ENCODE peak calls at places on chromosomes 6 and 20, in nine cellular contexts. V is prostate gland, I is psoas muscle, K is fibroblast of lung, G is uterus, U is spleen, R is stomach, O is tibial artery, N is H1. L is an unnamed sample.

GRCh38 chr6:13708679-13709261 is 2.9 kb downstream of the RANBP9 start:
- DNase-seq in V (no peak), I (no peak), K (peak), G (no peak), U (no peak), R (no peak), O (no peak), N (no peak), L (peak)

GRCh38 chr6:159193923-159194322 is 24.7 kb downstream of the FNDC1 start:
- DNase-seq in V (no peak), I (no peak), K (no peak), G (no peak), U (no peak), R (no peak), O (no peak), N (no peak), L (no peak)

GRCh38 chr20:11267131-11267761 is 593.4 kb upstream of the JAG1 start:
- DNase-seq in V (no peak), I (peak), K (peak), G (peak), U (no peak), R (no peak), O (peak), N (no peak), L (no peak)

GRCh38 chr20:1533059-1533458 is 24.4 kb downstream of the SIRPD start:
- DNase-seq in V (no peak), I (no peak), K (no peak), G (no peak), U (no peak), R (no peak), O (no peak), N (no peak), L (no peak)

GRCh38 chr6:41937881-41938574 is 3.6 kb downstream of the CCND3 start:
- DNase-seq in V (no peak), I (no peak), K (peak), G (peak), U (no peak), R (no peak), O (no peak), N (no peak), L (peak)

GRCh38 chr20:43667341-43668132 is 623 bp downstream of the MYBL2 start:
- DNase-seq in V (no peak), I (no peak), K (no peak), G (no peak), U (peak), R (no peak), O (no peak), N (peak), L (peak)

GRCh38 chr20:9996944-9997343 is 37.8 kb upstream of the ANKEF1 start:
- DNase-seq in V (no peak), I (no peak), K (peak), G (no peak), U (no peak), R (no peak), O (no peak), N (no peak), L (no peak)

GRCh38 chr6:169787797-169788196 is 36.4 kb downstream of the ERMARD start:
- DNase-seq in V (no peak), I (no peak), K (no peak), G (no peak), U (no peak), R (no peak), O (no peak), N (peak), L (no peak)

GRCh38 chr6:2748183-2748582 is 2.5 kb downstream of the MYLK4 start:
- DNase-seq in V (no peak), I (no peak), K (no peak), G (no peak), U (no peak), R (no peak), O (no peak), N (no peak), L (no peak)

GRCh38 chr20:26135325-26136110 is 438.9 kb upstream of the ZNF337 start:
- DNase-seq in V (no peak), I (no peak), K (no peak), G (no peak), U (no peak), R (no peak), O (no peak), N (no peak), L (no peak)

GRCh38 chr6:160734627-160735026 is 32.6 kb downstream of the PLG start:
- DNase-seq in V (no peak), I (no peak), K (no peak), G (no peak), U (no peak), R (no peak), O (no peak), N (no peak), L (no peak)

GRCh38 chr6:53066059-53066406 is 829 bp downstream of the FBXO9 start:
- DNase-seq in V (peak), I (peak), K (peak), G (peak), U (peak), R (peak), O (peak), N (no peak), L (peak)

GRCh38 chr6:145948328-145948727 is 15.8 kb downstream of the SHPRH start:
- DNase-seq in V (no peak), I (no peak), K (peak), G (no peak), U (no peak), R (no peak), O (no peak), N (no peak), L (no peak)

GRCh38 chr6:53565886-53566285 is 21.0 kb upstream of the GCLC start:
- DNase-seq in V (no peak), I (no peak), K (peak), G (no peak), U (no peak), R (no peak), O (no peak), N (no peak), L (no peak)

GRCh38 chr6:111625099-111625416 is 19.4 kb upstream of the TRAF3IP2 start:
- DNase-seq in V (no peak), I (no peak), K (no peak), G (no peak), U (no peak), R (no peak), O (no peak), N (no peak), L (no peak)

GRCh38 chr6:156687875-156688549 is 89.2 kb upstream of the ARID1B start:
- DNase-seq in V (peak), I (peak), K (peak), G (no peak), U (no peak), R (peak), O (peak), N (peak), L (no peak)

GRCh38 chr6:136866872-136867416 is 44.6 kb downstream of the PEX7 start:
- DNase-seq in V (no peak), I (no peak), K (no peak), G (no peak), U (no peak), R (no peak), O (no peak), N (no peak), L (no peak)

GRCh38 chr6:80181352-80182081 is 75.0 kb downstream of the BCKDHB start:
- DNase-seq in V (no peak), I (no peak), K (peak), G (no peak), U (no peak), R (no peak), O (no peak), N (no peak), L (no peak)

GRCh38 chr6:28165566-28165965 is 23.9 kb downstream of the ZKSCAN8 start:
- DNase-seq in V (no peak), I (no peak), K (no peak), G (no peak), U (no peak), R (no peak), O (no peak), N (no peak), L (no peak)

GRCh38 chr6:28158318-28158717 is 16.6 kb downstream of the ZKSCAN8 start:
- DNase-seq in V (no peak), I (no peak), K (no peak), G (no peak), U (no peak), R (no peak), O (no peak), N (no peak), L (no peak)

GRCh38 chr6:28160233-28160632 is 18.6 kb downstream of the ZKSCAN8 start:
- DNase-seq in V (no peak), I (no peak), K (no peak), G (no peak), U (no peak), R (no peak), O (no peak), N (no peak), L (no peak)

GRCh38 chr6:28159029-28159607 is 17.4 kb downstream of the ZKSCAN8 start:
- DNase-seq in V (no peak), I (no peak), K (no peak), G (no peak), U (no peak), R (no peak), O (no peak), N (no peak), L (no peak)

GRCh38 chr6:28161410-28162079 is 19.9 kb downstream of the ZKSCAN8 start:
- DNase-seq in V (peak), I (peak), K (peak), G (peak), U (peak), R (peak), O (peak), N (peak), L (peak)
- H3K4me3 ChIP-seq in V (peak), I (peak), K (peak), G (peak), U (peak), R (peak), O (peak), N (peak), L (peak)

GRCh38 chr6:20921533-20921932 is 387.3 kb downstream of the CDKAL1 start:
- DNase-seq in V (no peak), I (no peak), K (peak), G (no peak), U (no peak), R (no peak), O (no peak), N (no peak), L (no peak)
- H3K27ac ChIP-seq in V (no peak), I (no peak), K (no peak), G (no peak), U (no peak), R (no peak), O (no peak), N (no peak), L (no peak)

DNA sequence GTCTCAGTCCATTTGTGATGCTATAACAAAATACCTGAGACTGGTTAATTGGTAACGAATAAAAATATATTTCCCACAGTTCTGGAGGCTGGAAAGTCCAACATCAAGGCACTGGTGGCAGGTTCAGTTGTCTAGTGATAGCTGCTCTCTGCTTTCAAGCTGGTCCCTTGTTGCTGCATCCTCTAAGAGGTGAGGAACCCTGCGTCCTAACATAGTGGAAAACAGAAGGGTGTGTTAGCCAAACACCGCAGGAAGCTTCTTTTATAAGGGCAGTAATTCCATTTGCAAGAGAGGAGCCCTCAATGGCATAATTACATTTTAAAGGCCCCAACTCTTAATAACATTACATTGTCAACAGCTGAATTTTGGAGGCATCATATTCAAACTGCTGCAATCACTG is 372.7 kb downstream of the ADGRB3 start:
- DNase-seq in V (no peak), I (no peak), K (no peak), G (no peak), U (no peak), R (no peak), O (no peak), N (no peak), L (no peak)
- TF ChIP-seq CTCF in V (no peak), I (no peak), K (no peak), G (no peak), U (no peak), R (no peak), O (no peak), N (no peak), L (no peak)

GRCh38 chr20:58602124-58602523 is 49.0 kb upstream of the STX16 start:
- DNase-seq in V (no peak), I (no peak), K (no peak), G (no peak), U (no peak), R (no peak), O (no peak), N (no peak), L (no peak)
- H3K4me3 ChIP-seq in V (no peak), I (no peak), K (no peak), G (no peak), U (no peak), R (no peak), O (no peak), N (no peak), L (no peak)

DNA sequence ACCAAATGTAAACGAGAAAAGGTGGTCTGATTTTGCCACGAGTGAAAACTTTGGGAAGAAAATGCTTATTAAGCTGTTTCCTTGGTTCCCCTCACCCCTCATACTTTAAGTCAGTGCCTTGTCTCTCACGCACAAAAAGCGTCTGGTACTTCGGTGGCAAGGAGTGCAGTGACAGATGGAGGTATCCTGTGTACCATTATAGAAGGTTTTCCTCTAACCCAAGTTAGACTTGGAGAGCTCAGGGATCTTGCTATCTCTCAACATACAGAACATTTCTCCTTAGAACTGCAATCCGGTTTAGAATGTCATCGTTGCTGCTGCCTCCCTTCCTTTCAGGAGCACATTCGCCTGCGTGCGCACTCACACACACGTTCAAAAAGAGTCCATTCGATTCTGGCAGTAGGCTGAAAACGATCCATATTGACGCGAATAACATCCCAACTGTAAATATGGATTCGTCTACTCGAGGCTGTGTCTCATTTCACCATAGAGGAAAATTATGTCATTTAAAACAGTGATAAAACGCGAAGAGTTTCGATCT is 1.1 kb upstream of the MARCKS start:
- DNase-seq in V (peak), I (no peak), K (peak), G (no peak), U (peak), R (peak), O (no peak), N (no peak), L (no peak)
- H3K27ac ChIP-seq in V (peak), I (peak), K (peak), G (peak), U (peak), R (peak), O (peak), N (no peak), L (no peak)

DNA sequence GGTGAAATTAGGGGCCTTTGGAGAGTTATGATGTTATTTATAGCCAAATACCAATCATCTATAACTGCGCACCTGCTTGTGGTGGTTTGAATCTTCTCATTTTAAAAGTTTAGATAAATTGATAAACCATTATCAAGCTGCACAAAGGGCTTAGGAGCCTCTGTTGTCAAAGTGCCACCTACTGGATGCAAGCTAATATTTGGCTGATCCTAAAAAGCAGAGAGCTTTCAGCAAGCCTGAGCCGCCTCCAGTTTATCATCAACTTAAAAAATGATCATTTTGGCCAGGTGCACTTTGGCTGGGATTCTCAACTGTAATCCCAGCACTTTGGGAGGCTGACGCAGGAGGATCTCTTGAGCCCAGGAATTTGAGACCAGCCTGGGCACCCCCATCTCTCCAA is 58.5 kb upstream of the ATXN1 start:
- DNase-seq in V (no peak), I (no peak), K (peak), G (no peak), U (no peak), R (no peak), O (no peak), N (no peak), L (no peak)
- TF ChIP-seq CTCF in V (peak), I (no peak), K (peak), G (no peak), U (peak), R (no peak), O (peak), N (no peak), L (peak)

GRCh38 chr6:37050854-37051137 is 45.3 kb downstream of the FGD2 start:
- DNase-seq in V (no peak), I (no peak), K (no peak), G (no peak), U (no peak), R (no peak), O (no peak), N (no peak), L (peak)
- H3K4me3 ChIP-seq in V (no peak), I (no peak), K (no peak), G (no peak), U (no peak), R (no peak), O (no peak), N (no peak), L (no peak)

L was measured in DND-41.